ENCODE peak calls at places on chromosomes 5 and 9, in seven cellular contexts. S is dorsolateral prefrontal cortex, I is left lobe of liver, M is neuronal stem cell, P is fibroblast of mammary gland, A is GM04503, B is amygdala. Y is an unnamed sample.

GRCh38 chr5:100667021-100667671 is 132.0 kb downstream of the FAM174A start:
- DNase-seq in S (no peak), I (no peak), M (no peak), P (peak), A (no peak), B (no peak), Y (no peak)

GRCh38 chr9:110303136-110303535 is 34.5 kb downstream of the TXNDC8 start:
- DNase-seq in S (no peak), I (no peak), M (no peak), P (peak), A (peak), B (no peak), Y (no peak)

GRCh38 chr9:127918201-127919107 is 1.6 kb upstream of the ST6GALNAC4 start:
- DNase-seq in S (no peak), I (no peak), M (no peak), P (peak), A (no peak), B (no peak), Y (no peak)

GRCh38 chr5:103435136-103435914 is 127.3 kb downstream of the NUDT12 start:
- DNase-seq in S (no peak), I (no peak), M (no peak), P (peak), A (no peak), B (no peak), Y (no peak)

GRCh38 chr5:179413711-179414458 is 68.6 kb upstream of the ADAMTS2 start:
- DNase-seq in S (no peak), I (peak), M (no peak), P (no peak), A (no peak), B (no peak), Y (no peak)

GRCh38 chr9:37155601-37156000 is 35.2 kb downstream of the ZCCHC7 start:
- DNase-seq in S (no peak), I (no peak), M (no peak), P (no peak), A (no peak), B (no peak), Y (no peak)

GRCh38 chr5:120327180-120327579 is 136.9 kb upstream of the PRR16 start:
- DNase-seq in S (no peak), I (no peak), M (no peak), P (peak), A (no peak), B (no peak), Y (no peak)

GRCh38 chr9:133492061-133493021 is 13.4 kb upstream of the SLC2A6 start:
- DNase-seq in S (no peak), I (no peak), M (no peak), P (no peak), A (no peak), B (no peak), Y (no peak)

GRCh38 chr5:67206381-67207328 is 10.1 kb upstream of the CD180 start:
- DNase-seq in S (no peak), I (no peak), M (no peak), P (peak), A (no peak), B (no peak), Y (no peak)

GRCh38 chr9:133375116-133375723 is 640 bp downstream of the SURF4 start:
- DNase-seq in S (peak), I (peak), M (peak), P (peak), A (no peak), B (no peak), Y (no peak)

Y was measured in cerebellum.